ENCODE peak calls at places on chromosomes 16 and 17, in four cellular contexts. N, D, S and J are unnamed samples. For H3K4me1, the result is how much of the 10 kb centered on the place peaks cover.

GRCh38 chr17:9218068-9218635 is 196.8 kb downstream of the NTN1 start:
- DNase-seq in S (no peak), N (no peak), D (no peak), J (no peak)

GRCh38 chr17:2058521-2059124 is 3.7 kb downstream of the HIC1 start:
- DNase-seq in S (peak), N (peak), D (no peak), J (no peak)

GRCh38 chr17:71163121-71163812 is 957.6 kb upstream of the SOX9 start:
- DNase-seq in S (no peak), N (no peak), D (no peak), J (no peak)

GRCh38 chr17:51166987-51167931 is 1.0 kb downstream of the NME2 start:
- DNase-seq in D (no peak), N (peak), S (peak), J (peak)

GRCh38 chr17:4072487-4073157 is 70.2 kb downstream of the ZZEF1 start:
- DNase-seq in N (no peak), S (no peak), D (no peak), J (no peak)

GRCh38 chr16:72835041-72835440 is 212.9 kb downstream of the ZFHX3 start:
- DNase-seq in D (no peak), S (no peak), N (no peak), J (no peak)

GRCh38 chr17:17718251-17718650 is 37.0 kb downstream of the RAI1 start:
- DNase-seq in N (no peak), S (no peak), D (no peak), J (no peak)

GRCh38 chr16:22300427-22301071 is 3.3 kb downstream of the POLR3E start:
- DNase-seq in N (peak), S (no peak), D (no peak), J (peak)

GRCh38 chr17:4777969-4778760 is 6.5 kb downstream of the TM4SF5 start:
- DNase-seq in D (no peak), N (no peak), S (no peak), J (no peak)

GRCh38 chr16:27096375-27096774 is 29.6 kb downstream of the C16orf82 start:
- DNase-seq in S (no peak), D (peak), N (no peak), J (no peak)

GRCh38 chr17:16991349-16992009 is 19.6 kb upstream of the TNFRSF13B start:
- DNase-seq in N (peak), S (peak), D (peak), J (peak)

GRCh38 chr17:50312311-50312710 is 33.6 kb upstream of the XYLT2 start:
- DNase-seq in N (no peak), D (no peak), S (no peak), J (no peak)

GRCh38 chr17:82844796-82845162 is 5.0 kb upstream of the ZNF750 start:
- DNase-seq in D (no peak), N (no peak), S (no peak), J (no peak)

GRCh38 chr17:31696184-31696602 is 162.9 kb downstream of the COPRS start:
- DNase-seq in S (no peak), N (peak), D (peak), J (no peak)

GRCh38 chr16:85639529-85640253 is 26.6 kb downstream of the GSE1 start:
- DNase-seq in D (no peak), S (no peak), N (peak), J (no peak)

GRCh38 chr16:78455861-78456260 is 356.4 kb downstream of the WWOX start:
- DNase-seq in N (no peak), D (no peak), S (no peak), J (no peak)

GRCh38 chr17:80997471-80998387 is 6.1 kb downstream of the CHMP6 start:
- DNase-seq in S (no peak), N (peak), D (no peak), J (no peak)

GRCh38 chr17:81322271-81323082 is 27.4 kb upstream of the SLC38A10 start:
- DNase-seq in D (no peak), S (peak), N (no peak), J (no peak)

GRCh38 chr16:87318158-87318644 is 1.0 kb upstream of the C16orf95 start:
- DNase-seq in N (no peak), D (no peak), S (no peak), J (no peak)

GRCh38 chr17:65000798-65001197 is 55.7 kb downstream of the GNA13 start:
- DNase-seq in S (no peak), N (no peak), D (no peak), J (no peak)

GRCh38 chr17:335691-336090 is 16.9 kb downstream of the RPH3AL start:
- DNase-seq in D (peak), N (no peak), S (no peak), J (peak)

GRCh38 chr16:17070882-17071592 is 399.7 kb downstream of the XYLT1 start:
- DNase-seq in S (peak), D (no peak), N (no peak), J (peak)

GRCh38 chr17:58308173-58308984 is 20.2 kb downstream of the TSPOAP1 start:
- DNase-seq in S (no peak), D (peak), N (no peak), J (no peak)

GRCh38 chr16:65621640-65622039 is 499.8 kb upstream of the CDH11 start:
- DNase-seq in D (no peak), N (peak), S (no peak), J (no peak)
- H3K4me1 ChIP-seq in D (under half), N (under half), S (under half), J (under half)

DNA sequence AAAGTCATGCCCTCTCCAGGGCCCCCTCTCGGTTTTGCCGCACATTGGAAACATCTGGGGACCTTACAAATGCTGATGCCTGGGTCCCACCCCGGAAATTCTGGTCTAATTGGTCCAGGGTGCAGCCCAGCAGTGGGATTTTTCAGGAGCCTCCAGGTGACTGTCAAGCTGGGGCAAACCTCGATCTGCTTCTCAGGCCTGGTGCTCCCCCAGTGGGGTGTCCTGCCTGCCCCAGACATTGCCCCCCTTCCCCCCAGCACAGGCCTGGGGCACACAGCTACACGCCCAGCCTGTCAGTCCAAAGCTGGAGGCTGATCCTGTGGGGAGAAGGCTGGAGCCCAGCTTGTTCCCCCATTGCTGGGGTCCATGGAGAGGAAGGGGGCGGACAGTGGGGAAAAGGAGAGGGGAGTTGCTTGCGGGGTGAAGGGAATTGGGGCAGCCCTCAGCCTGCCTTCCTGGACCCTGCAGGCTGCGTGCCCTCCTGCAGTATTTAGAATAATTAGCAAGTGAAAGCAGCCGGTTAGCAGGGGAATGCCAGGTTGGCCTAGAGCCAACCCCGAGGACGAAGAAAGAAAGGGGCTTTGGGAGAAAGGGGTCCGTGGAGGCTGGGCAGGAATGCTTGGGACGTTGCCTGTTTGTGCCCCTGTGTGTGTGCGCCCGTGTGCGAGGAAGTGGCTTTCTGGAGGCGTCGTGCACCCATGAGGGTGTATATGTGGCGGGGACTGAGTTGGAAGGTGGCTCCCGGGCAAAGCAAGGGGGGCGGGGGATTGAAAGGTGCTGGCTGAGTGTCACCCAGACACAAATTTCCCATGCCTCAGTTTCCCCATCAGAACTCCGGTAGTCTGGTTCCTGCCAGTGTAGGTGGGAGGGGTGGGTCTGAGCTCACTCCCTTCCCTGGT is 5.9 kb downstream of the FOXJ1 start:
- DNase-seq in S (no peak), N (no peak), D (no peak), J (no peak)
- H3K4me3 ChIP-seq in S (no peak), N (no peak), D (no peak), J (no peak)

DNA sequence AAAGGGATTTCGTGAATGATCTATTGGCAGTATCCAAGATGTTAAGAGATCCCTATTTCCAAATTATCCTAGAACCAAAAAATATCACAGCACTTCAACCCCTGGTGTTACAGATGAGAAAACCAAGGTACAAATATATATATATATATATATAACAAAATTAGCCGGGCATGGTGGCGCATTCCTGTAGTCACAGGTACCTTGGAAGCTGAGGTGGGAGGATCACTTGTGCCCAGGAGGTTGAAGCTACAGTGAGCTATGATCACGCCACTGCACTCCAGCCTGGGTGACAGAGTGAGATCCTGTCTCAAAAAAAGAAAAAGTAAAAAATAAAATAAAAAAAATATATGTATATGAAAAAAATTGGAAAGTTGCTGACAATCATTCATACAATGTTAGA is 637 bp upstream of the CLN3 start:
- DNase-seq in D (no peak), N (no peak), S (no peak), J (no peak)
- H3K27ac ChIP-seq in D (peak), N (peak), S (peak), J (peak)

GRCh38 chr17:66469890-66470289 is 167.5 kb downstream of the PRKCA start:
- DNase-seq in N (no peak), D (no peak), S (no peak), J (no peak)
- H3K4me1 ChIP-seq in N (under half), D (under half), S (under half), J (under half)

GRCh38 chr16:88977028-88977844 is at the start of gene CBFA2T3:
- DNase-seq in N (peak), S (no peak), D (peak), J (no peak)

GRCh38 chr16:88974641-88975215 is 2.3 kb downstream of the CBFA2T3 start:
- DNase-seq in D (no peak), N (no peak), S (no peak), J (no peak)

GRCh38 chr16:88976359-88977027 is 514 bp downstream of the CBFA2T3 start:
- DNase-seq in S (no peak), N (no peak), D (no peak), J (no peak)

GRCh38 chr16:88974080-88974479 is 2.9 kb downstream of the CBFA2T3 start:
- DNase-seq in D (no peak), N (no peak), S (no peak), J (no peak)

GRCh38 chr16:88975511-88976061 is 1.4 kb downstream of the CBFA2T3 start:
- DNase-seq in D (no peak), N (no peak), S (no peak), J (no peak)
- H3K4me3 ChIP-seq in D (no peak), N (no peak), S (no peak), J (no peak)

GRCh38 chr16:10736926-10737625 is 6.6 kb upstream of the NUBP1 start:
- DNase-seq in D (no peak), N (peak), S (peak), J (peak)
- H3K27ac ChIP-seq in D (peak), N (peak), S (no peak), J (no peak)

GRCh38 chr17:28528329-28529011 is 22.3 kb downstream of the FOXN1 start:
- DNase-seq in N (no peak), D (no peak), S (no peak), J (no peak)
- H3K4me1 ChIP-seq in N (under half), D (under half), S (under half), J (under half)

DNA sequence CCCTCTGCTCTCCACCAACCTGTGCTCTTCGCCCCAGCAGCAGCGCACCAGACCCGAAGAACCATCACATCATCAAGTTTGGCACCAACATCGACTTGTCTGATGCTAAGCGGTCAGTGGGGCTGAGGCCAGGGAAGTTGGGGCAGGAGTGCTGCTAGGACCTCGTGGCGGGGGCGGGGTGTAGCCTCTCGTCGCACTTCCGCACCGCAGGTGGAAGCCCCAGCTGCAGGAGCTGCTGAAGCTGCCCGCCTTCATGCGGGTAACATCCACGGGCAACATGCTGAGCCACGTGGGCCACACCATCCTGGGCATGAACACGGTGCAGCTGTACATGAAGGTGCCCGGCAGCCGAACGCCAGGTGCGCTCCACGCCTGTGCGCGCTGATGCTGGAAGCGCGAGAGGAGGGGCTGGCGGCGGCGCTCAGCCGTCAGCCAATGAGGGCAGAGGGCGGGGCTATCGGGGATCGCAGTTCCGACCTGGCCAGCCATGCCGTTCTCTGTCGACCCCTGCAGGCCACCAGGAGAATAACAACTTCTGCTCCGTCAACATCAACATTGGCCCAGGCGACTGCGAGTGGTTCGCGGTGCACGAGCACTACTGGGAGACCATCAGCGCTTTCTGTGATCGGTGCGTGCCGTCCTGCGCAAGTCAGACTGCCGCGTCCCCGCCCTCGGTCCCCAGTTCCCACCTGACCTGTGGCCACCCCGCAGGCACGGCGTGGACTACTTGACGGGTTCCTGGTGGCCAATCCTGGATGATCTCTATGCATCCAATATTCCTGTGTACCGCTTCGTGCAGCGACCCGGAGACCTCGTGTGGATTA is 3.2 kb upstream of the TMEM88 start:
- DNase-seq in D (peak), N (peak), S (peak), J (peak)
- H3K4me3 ChIP-seq in D (no peak), N (no peak), S (peak), J (peak)

GRCh38 chr16:71557299-71557698 is 19.6 kb downstream of the TAT start:
- DNase-seq in N (no peak), D (no peak), S (no peak), J (no peak)

GRCh38 chr16:71555230-71555891 is 21.5 kb downstream of the TAT start:
- DNase-seq in N (no peak), S (no peak), D (no peak), J (no peak)

GRCh38 chr16:71547168-71547567 is 20.9 kb downstream of the CHST4 start:
- DNase-seq in S (no peak), D (no peak), N (no peak), J (no peak)

GRCh38 chr16:71557954-71558582 is 18.8 kb downstream of the TAT start:
- DNase-seq in D (no peak), S (no peak), N (no peak), J (no peak)

GRCh38 chr16:71552698-71553503 is 24.0 kb downstream of the TAT start:
- DNase-seq in S (no peak), D (no peak), N (no peak), J (no peak)
- H3K27ac ChIP-seq in S (no peak), D (no peak), N (no peak), J (no peak)